ENCODE peak calls at places on chromosomes 12 and 14, in six cellular contexts. W is IMR-90; P is thoracic aorta; N is mucosa of descending colon; I is aorta; L is CD8-positive, alpha-beta T cell. K is an unnamed sample.

GRCh38 chr12:53378705-53379388 is 1.1 kb upstream of the SP1 start:
- DNase-seq in W (no peak), I (peak; percentile 8), N (no peak), L (no peak), P (no peak), K (peak; percentile 3)

GRCh38 chr12:93571854-93572711 is at the start of gene SOCS2:
- DNase-seq in W (peak; percentile 21), N (peak; percentile 78), L (peak; percentile 21), I (peak; percentile 63), P (no peak), K (peak; percentile 20)

GRCh38 chr14:69073925-69074324 is 79.0 kb downstream of the DCAF5 start:
- DNase-seq in W (no peak), L (no peak), N (no peak), P (no peak), I (no peak), K (no peak)

GRCh38 chr12:93244514-93245077 is 133.1 kb upstream of the NUDT4 start:
- DNase-seq in N (no peak), I (no peak), L (no peak), W (no peak), P (no peak), K (no peak)

GRCh38 chr12:40946612-40947194 is 241.4 kb upstream of the PDZRN4 start:
- DNase-seq in P (no peak), W (peak; percentile 42), L (no peak), I (no peak), N (no peak), K (peak; percentile 53)

GRCh38 chr12:8890313-8891084 is 23.8 kb upstream of the PHC1 start:
- DNase-seq in N (no peak), L (peak; percentile 73), P (no peak), W (peak; percentile 22), I (no peak), K (peak; percentile 59)

GRCh38 chr12:42421844-42422779 is 96.1 kb downstream of the PPHLN1 start:
- DNase-seq in P (no peak), L (no peak), W (peak; percentile 90), I (no peak), N (no peak), K (peak; percentile 18)

GRCh38 chr12:103657331-103657730 is 70.3 kb downstream of the STAB2 start:
- DNase-seq in P (no peak), L (no peak), N (no peak), I (no peak), W (peak; percentile 23), K (peak; percentile 49)

GRCh38 chr12:131000000-131000486 is 46.3 kb downstream of the ADGRD1 start:
- DNase-seq in N (no peak), P (no peak), I (peak; percentile 39), L (no peak), W (no peak), K (no peak)

GRCh38 chr12:79344855-79345840 is 345.6 kb downstream of the PAWR start:
- DNase-seq in I (no peak), N (no peak), W (peak; percentile 50), P (no peak), L (no peak), K (peak; percentile 77)

GRCh38 chr14:89614009-89614691 is 197.1 kb upstream of the FOXN3 start:
- DNase-seq in W (no peak), N (no peak), P (no peak), I (no peak), L (no peak), K (no peak)

GRCh38 chr12:94686834-94687628 is 36.7 kb upstream of the TMCC3 start:
- DNase-seq in L (no peak), I (no peak), N (no peak), P (no peak), W (no peak), K (peak; percentile 54)

GRCh38 chr12:109510196-109510595 is 32.8 kb downstream of the UBE3B start:
- DNase-seq in I (no peak), N (no peak), W (no peak), P (no peak), L (no peak), K (no peak)

GRCh38 chr14:90281261-90281660 is 24.9 kb downstream of the PSMC1 start:
- DNase-seq in P (no peak), N (no peak), I (no peak), W (peak; percentile 84), L (no peak), K (peak; percentile 76)

GRCh38 chr14:97028382-97028781 is 231.2 kb downstream of the VRK1 start:
- DNase-seq in W (no peak), I (no peak), P (no peak), L (no peak), N (no peak), K (no peak)

GRCh38 chr12:42963993-42964392 is 374.4 kb upstream of the PRICKLE1 start:
- DNase-seq in W (no peak), I (no peak), L (no peak), N (no peak), P (no peak), K (peak; percentile 23)

GRCh38 chr14:70018713-70019201 is 139.5 kb downstream of the SMOC1 start:
- DNase-seq in P (no peak), L (no peak), I (peak; percentile 74), W (peak; percentile 47), N (peak; percentile 43), K (no peak)

GRCh38 chr12:53230971-53231858 is 794 bp downstream of the RARG start:
- DNase-seq in N (no peak), W (no peak), L (no peak), I (no peak), P (no peak), K (no peak)

GRCh38 chr12:47828967-47829482 is 9.3 kb upstream of the HDAC7 start:
- DNase-seq in P (peak; percentile 63), N (peak; percentile 87), W (peak; percentile 59), L (no peak), I (peak; percentile 93), K (peak; percentile 90)

GRCh38 chr12:118058881-118059644 is 1.9 kb downstream of the WSB2 start:
- DNase-seq in P (no peak), N (no peak), I (no peak), L (no peak), W (peak; percentile 47), K (peak; percentile 70)

GRCh38 chr12:54357802-54358619 is 6.3 kb downstream of the GPR84 start:
- DNase-seq in N (no peak), L (peak; percentile 31), P (no peak), I (no peak), W (no peak), K (peak; percentile 38)

GRCh38 chr14:68911594-68912227 is 67.4 kb downstream of the ACTN1 start:
- DNase-seq in L (peak; percentile 85), N (peak; percentile 78), W (peak; percentile 75), I (peak; percentile 69), P (no peak), K (peak; percentile 91)

GRCh38 chr14:101445278-101445677 is 116.0 kb upstream of the DIO3 start:
- DNase-seq in N (no peak), P (no peak), W (no peak), L (no peak), I (no peak), K (no peak)

GRCh38 chr12:17793854-17794253 is 296.1 kb downstream of the RERGL start:
- DNase-seq in P (no peak), L (no peak), N (no peak), I (no peak), W (no peak), K (peak; percentile 72)

GRCh38 chr12:11553871-11554533 is 95.5 kb upstream of the ETV6 start:
- DNase-seq in N (no peak), W (peak; percentile 59), I (no peak), P (no peak), L (peak; percentile 38), K (peak; percentile 68)

GRCh38 chr12:54588110-54588831 is at the start of gene PPP1R1A:
- DNase-seq in L (no peak), I (no peak), W (no peak), P (no peak), N (peak; percentile 33), K (no peak)

GRCh38 chr12:46886541-46887041 is 60.8 kb upstream of the SLC38A4 start:
- DNase-seq in N (no peak), I (no peak), P (no peak), L (no peak), W (peak; percentile 51), K (peak; percentile 54)

GRCh38 chr12:114913871-114914801 is 230.2 kb upstream of the TBX3 start:
- DNase-seq in W (peak; percentile 65), L (no peak), P (no peak), N (no peak), I (no peak), K (peak; percentile 94)

GRCh38 chr14:99132821-99133562 is 139.0 kb downstream of the BCL11B start:
- DNase-seq in P (no peak), L (no peak), W (no peak), I (no peak), N (no peak), K (no peak)

GRCh38 chr12:112456029-112456428 is 37.3 kb downstream of the PTPN11 start:
- DNase-seq in I (no peak), N (no peak), L (no peak), W (no peak), P (no peak), K (no peak)

GRCh38 chr12:56863789-56864188 is 70.4 kb downstream of the SDR9C7 start:
- DNase-seq in I (no peak), W (no peak), L (no peak), P (no peak), N (no peak), K (no peak)

GRCh38 chr14:68110989-68111704 is 291.6 kb downstream of the RAD51B start:
- DNase-seq in P (no peak), I (no peak), N (no peak), L (no peak), W (no peak), K (no peak)

GRCh38 chr14:22509036-22509709 is 79.9 kb downstream of the DAD1 start:
- DNase-seq in L (no peak), I (no peak), W (no peak), N (no peak), P (no peak), K (no peak)
- H3K4me1 ChIP-seq in L (peaks cover 80% of the 10 kb centered on the region), I (peaks cover 10% of the 10 kb centered on the region), W (peaks cover 4% of the 10 kb centered on the region), N (no peaks in the 10 kb centered on the region), P (peaks cover 38% of the 10 kb centered on the region), K (peaks cover 4% of the 10 kb centered on the region)

DNA sequence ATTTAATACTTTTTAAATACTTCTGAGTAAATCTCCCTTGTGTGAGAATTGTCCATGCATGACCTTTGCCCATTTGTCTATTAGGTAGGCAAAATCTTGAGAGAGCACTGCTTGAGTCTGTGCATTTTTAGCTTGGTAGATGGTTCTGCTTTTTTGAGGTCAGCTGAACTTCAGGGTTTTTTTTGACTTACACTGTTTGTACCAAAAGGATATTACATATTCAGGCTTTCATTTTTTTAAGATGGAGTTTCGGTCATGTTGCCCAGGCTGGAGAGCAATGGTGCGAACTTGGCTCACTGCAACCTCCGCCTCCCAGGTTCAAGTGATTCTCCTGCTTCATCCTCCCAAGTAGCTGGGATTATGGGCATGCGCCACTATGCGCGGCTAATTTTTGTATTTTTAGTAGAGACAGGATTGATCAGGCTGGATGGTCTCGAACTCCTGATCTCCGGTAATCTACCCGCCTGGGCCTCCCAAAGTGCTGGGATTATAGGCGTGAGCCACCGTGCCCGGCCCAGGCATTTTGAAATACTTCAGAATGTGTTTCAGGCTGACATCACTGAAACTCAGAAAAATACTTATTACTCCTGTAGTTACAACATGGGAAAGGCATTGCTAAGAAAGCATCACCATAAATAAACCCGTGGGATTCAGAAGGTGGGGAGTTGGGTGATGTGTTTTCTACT is 11.1 kb downstream of the RASSF3 start:
- DNase-seq in L (no peak), I (peak; percentile 65), P (no peak), N (no peak), W (peak; percentile 95), K (no peak)
- H3K4me1 ChIP-seq in L (peaks cover 62% of the 10 kb centered on the region), I (peaks cover 4% of the 10 kb centered on the region), P (peaks cover 96% of the 10 kb centered on the region), N (peaks cover 22% of the 10 kb centered on the region), W (peaks cover 20% of the 10 kb centered on the region), K (peaks cover 52% of the 10 kb centered on the region)

GRCh38 chr12:124854637-124855184 is 9.0 kb downstream of the SCARB1 start:
- DNase-seq in L (no peak), W (no peak), P (no peak), N (no peak), I (no peak), K (no peak)
- H3K4me1 ChIP-seq in L (peaks cover 8% of the 10 kb centered on the region), W (peaks cover 9% of the 10 kb centered on the region), P (peaks cover 15% of the 10 kb centered on the region), N (peaks cover 6% of the 10 kb centered on the region), I (no peaks in the 10 kb centered on the region), K (no peaks in the 10 kb centered on the region)

GRCh38 chr12:14928946-14929345 is 9.4 kb downstream of the ERP27 start:
- DNase-seq in W (no peak), I (no peak), L (no peak), N (no peak), P (no peak), K (peak; percentile 89)
- H3K4me1 ChIP-seq in W (peaks cover 4% of the 10 kb centered on the region), I (peaks cover 2% of the 10 kb centered on the region), L (no peaks in the 10 kb centered on the region), N (no peaks in the 10 kb centered on the region), P (peaks cover 39% of the 10 kb centered on the region), K (peaks cover 53% of the 10 kb centered on the region)